ENCODE peak calls at places on chromosomes 12 and 14, in four cellular contexts. F is lower leg skin; J is coronary artery; Q is CD8-positive, alpha-beta T cell. M is an unnamed sample.

GRCh38 chr12:16076553-16076952 is 165.4 kb downstream of the DERA start:
- DNase-seq in F (no peak), J (no peak), Q (no peak), M (no peak)

GRCh38 chr12:69534389-69534822 is 50.9 kb upstream of the CCT2 start:
- DNase-seq in F (peak), J (peak), Q (no peak), M (no peak)

GRCh38 chr12:39272934-39273770 is 169.8 kb downstream of the KIF21A start:
- DNase-seq in F (no peak), J (no peak), Q (no peak), M (no peak)

GRCh38 chr12:70185301-70185700 is 57.9 kb upstream of the CNOT2 start:
- DNase-seq in F (no peak), J (no peak), Q (no peak), M (no peak)

GRCh38 chr12:88325828-88326214 is 183.7 kb downstream of the TMTC3 start:
- DNase-seq in F (no peak), J (no peak), Q (no peak), M (no peak)

GRCh38 chr14:90491221-90491867 is 94.5 kb downstream of the CALM1 start:
- DNase-seq in F (no peak), J (peak), Q (no peak), M (no peak)

GRCh38 chr12:39605996-39606395 is 13.6 kb downstream of the ABCD2 start:
- DNase-seq in F (no peak), J (no peak), Q (no peak), M (no peak)

GRCh38 chr12:132266370-132266769 is 63.0 kb downstream of the GALNT9 start:
- DNase-seq in F (no peak), J (no peak), Q (no peak), M (no peak)

GRCh38 chr14:60276347-60276746 is 27.3 kb downstream of the PPM1A start:
- DNase-seq in F (no peak), J (no peak), Q (no peak), M (no peak)

GRCh38 chr12:22684124-22684523 is 59.2 kb downstream of the ETNK1 start:
- DNase-seq in F (no peak), J (no peak), Q (no peak), M (no peak)

GRCh38 chr12:31245822-31246469 is 80.0 kb downstream of the SINHCAF start:
- DNase-seq in F (no peak), J (no peak), Q (no peak), M (no peak)

GRCh38 chr12:59322473-59322872 is 273.4 kb upstream of the SLC16A7 start:
- DNase-seq in F (no peak), J (no peak), Q (no peak), M (no peak)

GRCh38 chr12:65656904-65657351 is 167.4 kb upstream of the HMGA2 start:
- DNase-seq in F (no peak), J (no peak), Q (no peak), M (no peak)

GRCh38 chr12:55934343-55934742 is 3.4 kb downstream of the DGKA start:
- DNase-seq in F (no peak), J (no peak), Q (no peak), M (no peak)

GRCh38 chr12:18859400-18859799 is 121.5 kb downstream of the CAPZA3 start:
- DNase-seq in F (no peak), J (no peak), Q (no peak), M (no peak)

GRCh38 chr12:3313655-3314305 is 177.2 kb upstream of the PRMT8 start:
- DNase-seq in F (no peak), J (no peak), Q (no peak), M (no peak)

GRCh38 chr12:52494518-52494917 is 1.5 kb upstream of the KRT6A start:
- DNase-seq in F (peak), J (no peak), Q (no peak), M (no peak)

GRCh38 chr12:42286741-42287140 is 39.2 kb downstream of the ZCRB1 start:
- DNase-seq in F (no peak), J (no peak), Q (no peak), M (no peak)

GRCh38 chr12:46664771-46665287 is 161.0 kb downstream of the SLC38A4 start:
- DNase-seq in F (no peak), J (no peak), Q (no peak), M (peak)

GRCh38 chr12:9347328-9348127 is 139.3 kb upstream of the PZP start:
- DNase-seq in F (no peak), J (no peak), Q (no peak), M (no peak)

GRCh38 chr14:76772300-76773187 is 11.3 kb downstream of the VASH1 start:
- DNase-seq in F (no peak), J (peak), Q (peak), M (no peak)

GRCh38 chr12:108425238-108425795 is 86.2 kb upstream of the CMKLR1 start:
- DNase-seq in F (no peak), J (no peak), Q (no peak), M (no peak)

GRCh38 chr14:68634346-68634745 is 158.5 kb downstream of the ZFP36L1 start:
- DNase-seq in F (peak), J (peak), Q (peak), M (no peak)

GRCh38 chr14:101588990-101589389 is 27.7 kb downstream of the DIO3 start:
- DNase-seq in F (no peak), J (peak), Q (peak), M (no peak)

GRCh38 chr14:101972126-101972785 is 7.9 kb downstream of the DYNC1H1 start:
- DNase-seq in F (peak), J (peak), Q (no peak), M (peak)

GRCh38 chr14:34951286-34951685 is 31.5 kb upstream of the SRP54 start:
- DNase-seq in F (no peak), J (no peak), Q (no peak), M (no peak)

GRCh38 chr12:18629916-18630315 is 107.9 kb downstream of the PLCZ1 start:
- DNase-seq in F (no peak), J (no peak), Q (no peak), M (no peak)

GRCh38 chr12:124595444-124595843 is 28.0 kb upstream of the NCOR2 start:
- DNase-seq in F (no peak), J (no peak), Q (no peak), M (no peak)
- TF ChIP-seq CTCF in F (no peak), J (no peak), Q (no peak), M (no peak)

GRCh38 chr14:39034481-39035296 is 68.3 kb downstream of the SEC23A start:
- DNase-seq in F (no peak), J (no peak), Q (no peak), M (no peak)
- TF ChIP-seq CTCF in F (no peak), J (no peak), Q (no peak), M (no peak)

DNA sequence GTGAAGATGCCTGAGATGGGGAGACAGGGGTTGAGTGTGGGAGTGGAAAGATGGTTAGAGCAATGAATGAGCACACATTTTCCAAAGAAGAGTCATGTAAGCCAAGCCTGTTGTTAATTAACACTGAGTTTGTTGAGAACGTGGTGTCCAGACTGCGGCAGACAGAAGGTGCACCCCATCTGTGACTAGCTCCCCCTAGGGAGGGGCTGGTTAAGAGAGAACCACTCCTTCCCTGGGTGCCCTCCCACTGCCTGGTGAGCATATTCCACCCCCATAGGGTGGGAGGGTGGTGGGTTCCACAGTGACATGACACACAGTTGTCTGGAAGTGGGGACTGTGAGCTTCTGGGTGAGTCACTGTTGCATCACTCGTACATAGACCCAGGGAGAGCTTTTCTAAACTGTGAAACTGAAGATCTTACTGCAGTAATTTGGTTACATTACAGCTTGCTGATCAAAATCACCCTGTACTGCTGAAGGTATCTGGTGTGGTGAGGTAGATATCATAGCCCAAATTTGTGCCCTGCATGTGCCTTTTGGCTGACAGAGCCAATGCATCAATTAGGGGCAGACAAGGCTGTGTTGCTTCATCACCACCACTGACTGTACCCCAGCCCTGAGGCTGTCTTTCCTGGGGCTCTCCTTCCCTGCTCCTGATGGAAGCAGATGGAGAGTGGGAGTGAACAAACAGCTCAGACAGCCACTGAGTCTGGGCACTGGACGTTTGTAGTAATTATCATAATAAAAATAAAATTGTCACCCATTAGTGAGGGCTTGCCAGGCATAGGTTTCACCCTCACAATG is 150.9 kb downstream of the EMP1 start:
- DNase-seq in F (peak), J (no peak), Q (no peak), M (no peak)
- TF ChIP-seq CTCF in F (no peak), J (no peak), Q (no peak), M (no peak)

GRCh38 chr14:57575482-57575881 is 81.8 kb upstream of the CCDC198 start:
- DNase-seq in F (no peak), J (no peak), Q (no peak), M (no peak)

GRCh38 chr14:57574617-57575288 is 81.1 kb upstream of the CCDC198 start:
- DNase-seq in F (no peak), J (no peak), Q (no peak), M (no peak)

GRCh38 chr14:57578427-57579220 is 85.0 kb upstream of the CCDC198 start:
- DNase-seq in F (no peak), J (no peak), Q (no peak), M (no peak)

GRCh38 chr14:57576498-57576897 is 82.8 kb upstream of the CCDC198 start:
- DNase-seq in F (no peak), J (no peak), Q (no peak), M (no peak)

DNA sequence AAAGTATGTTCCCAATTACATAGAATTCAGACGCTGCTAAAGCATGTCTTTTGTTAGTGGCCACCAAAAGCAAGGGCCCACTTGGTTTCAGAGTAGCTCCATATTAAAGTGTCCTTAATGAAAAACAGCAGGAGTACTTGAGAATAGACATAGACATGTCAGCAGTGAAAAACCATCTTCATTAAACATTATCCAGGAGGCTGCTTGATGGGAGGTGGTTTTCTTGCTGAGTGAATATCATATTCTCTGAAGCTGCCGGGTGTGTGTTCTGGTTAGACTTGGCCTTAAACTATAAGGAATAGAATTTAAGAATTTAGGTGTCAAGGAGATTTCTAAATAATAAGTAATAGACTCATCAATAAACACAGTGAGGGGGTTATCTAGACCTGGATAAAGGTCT is 79.5 kb upstream of the CCDC198 start:
- DNase-seq in F (no peak), J (no peak), Q (no peak), M (no peak)
- TF ChIP-seq CTCF in F (no peak), J (no peak), Q (no peak), M (no peak)

GRCh38 chr14:93099187-93099586 is 16.5 kb downstream of the ITPK1 start:
- DNase-seq in F (no peak), J (no peak), Q (no peak), M (no peak)

GRCh38 chr14:93096923-93097322 is 18.8 kb downstream of the ITPK1 start:
- DNase-seq in F (no peak), J (no peak), Q (no peak), M (no peak)

GRCh38 chr14:93092606-93093556 is 22.8 kb downstream of the ITPK1 start:
- DNase-seq in F (no peak), J (no peak), Q (no peak), M (no peak)

GRCh38 chr14:93094121-93094918 is 21.4 kb downstream of the ITPK1 start:
- DNase-seq in F (no peak), J (no peak), Q (no peak), M (peak)

GRCh38 chr14:93095742-93096510 is 19.8 kb downstream of the ITPK1 start:
- DNase-seq in F (no peak), J (no peak), Q (no peak), M (no peak)
- TF ChIP-seq CTCF in F (no peak), J (no peak), Q (no peak), M (no peak)

GRCh38 chr12:6667559-6668210 is 4.8 kb upstream of the ING4 start:
- DNase-seq in F (no peak), J (no peak), Q (no peak), M (no peak)
- TF ChIP-seq CTCF in F (no peak), J (no peak), Q (no peak), M (no peak)

GRCh38 chr14:53929871-53930685 is 26.5 kb downstream of the BMP4 start:
- DNase-seq in F (no peak), J (no peak), Q (no peak), M (no peak)
- TF ChIP-seq CTCF in F (no peak), J (no peak), Q (no peak), M (peak)